ENCODE peak calls at places on chromosomes 13 and 19, in seven cellular contexts. H, N, Y, V, C, X and A are unnamed samples.

GRCh38 chr13:74662895-74663294 is 528.7 kb upstream of the KLF12 start:
- DNase-seq in C (no peak), N (no peak), X (no peak), H (no peak), V (no peak), Y (no peak), A (no peak)

GRCh38 chr13:87884874-87885273 is 213.7 kb downstream of the SLITRK5 start:
- DNase-seq in X (peak), H (no peak), Y (no peak), V (no peak), C (no peak), N (no peak), A (peak)

GRCh38 chr19:18291019-18291524 is 9.7 kb upstream of the JUND start:
- DNase-seq in H (no peak), X (no peak), N (no peak), C (no peak), V (peak), Y (no peak), A (no peak)

GRCh38 chr19:40089462-40089861 is 1.3 kb downstream of the ZNF780A start:
- DNase-seq in N (no peak), X (no peak), H (no peak), Y (no peak), V (peak), C (no peak), A (no peak)

GRCh38 chr13:50543767-50544166 is 299.7 kb downstream of the DLEU7 start:
- DNase-seq in N (no peak), V (no peak), X (no peak), H (no peak), Y (no peak), C (no peak), A (no peak)

GRCh38 chr19:18737954-18738351 is 53.2 kb downstream of the COMP start:
- DNase-seq in Y (no peak), N (peak), C (no peak), H (no peak), X (no peak), V (no peak), A (no peak)

GRCh38 chr13:97568850-97569249 is 134.9 kb downstream of the RAP2A start:
- DNase-seq in N (no peak), V (no peak), H (no peak), Y (no peak), C (no peak), X (no peak), A (no peak)

GRCh38 chr19:57633832-57634131 is 814 bp downstream of the ZNF211 start:
- DNase-seq in N (no peak), C (no peak), X (no peak), V (no peak), H (no peak), Y (no peak), A (no peak)

GRCh38 chr13:31476266-31476665 is 263.1 kb upstream of the RXFP2 start:
- DNase-seq in Y (no peak), V (no peak), C (no peak), N (no peak), X (no peak), H (no peak), A (no peak)

GRCh38 chr13:27125357-27126282 is 46.0 kb downstream of the USP12 start:
- DNase-seq in N (peak), X (no peak), Y (no peak), C (no peak), V (peak), H (peak), A (peak)

GRCh38 chr13:39095500-39095899 is 57.2 kb downstream of the NHLRC3 start:
- DNase-seq in N (no peak), C (no peak), H (no peak), V (no peak), Y (no peak), X (no peak), A (no peak)

GRCh38 chr13:114032121-114032799 is 58.4 kb upstream of the C13orf46 start:
- DNase-seq in Y (no peak), N (peak), X (no peak), C (no peak), H (no peak), V (no peak), A (no peak)

GRCh38 chr13:75901509-75901908 is 265.4 kb downstream of the LMO7 start:
- DNase-seq in V (no peak), C (no peak), H (no peak), X (no peak), N (no peak), Y (no peak), A (no peak)

GRCh38 chr13:114259974-114260373 is 21.4 kb upstream of the UPF3A start:
- DNase-seq in N (no peak), X (no peak), C (no peak), V (no peak), H (no peak), Y (peak), A (no peak)

GRCh38 chr19:55636723-55637122 is 4.1 kb upstream of the ZNF580 start:
- DNase-seq in X (no peak), N (no peak), Y (no peak), H (no peak), C (no peak), V (no peak), A (no peak)

GRCh38 chr19:27833031-27833430 is 1379.9 kb downstream of the UQCRFS1 start:
- DNase-seq in V (no peak), N (no peak), X (no peak), H (no peak), C (no peak), Y (no peak), A (no peak)

GRCh38 chr19:17333611-17334413 is 843 bp downstream of the ANO8 start:
- DNase-seq in N (no peak), C (peak), H (peak), V (peak), X (no peak), Y (peak), A (no peak)

GRCh38 chr19:38658462-38659306 is 11.2 kb downstream of the ACTN4 start:
- DNase-seq in X (no peak), C (peak), V (no peak), Y (no peak), H (no peak), N (peak), A (no peak)

GRCh38 chr13:42102961-42103688 is 54.7 kb downstream of the DGKH start:
- DNase-seq in Y (no peak), X (no peak), C (no peak), V (no peak), N (no peak), H (no peak), A (no peak)

GRCh38 chr19:34222386-34222785 is 32.0 kb upstream of the GARRE1 start:
- DNase-seq in X (no peak), V (no peak), Y (no peak), C (no peak), N (no peak), H (no peak), A (no peak)

GRCh38 chr13:114119196-114119595 is 13.2 kb downstream of the RASA3 start:
- DNase-seq in N (peak), Y (no peak), H (peak), C (no peak), V (no peak), X (no peak), A (no peak)

GRCh38 chr19:2488942-2489731 is 13.2 kb downstream of the GADD45B start:
- DNase-seq in X (no peak), Y (no peak), H (peak), V (no peak), C (no peak), N (no peak), A (no peak)

GRCh38 chr19:52297601-52298358 is 811 bp downstream of the ZNF480 start:
- DNase-seq in H (no peak), N (no peak), C (no peak), V (peak), Y (no peak), X (no peak), A (no peak)

GRCh38 chr19:47697863-47698609 is 15.2 kb upstream of the EHD2 start:
- DNase-seq in V (peak), N (peak), X (peak), C (peak), Y (peak), H (peak), A (peak)

GRCh38 chr19:17058236-17058635 is 17.0 kb downstream of the HAUS8 start:
- DNase-seq in X (no peak), V (no peak), Y (no peak), C (no peak), N (no peak), H (no peak), A (no peak)

GRCh38 chr13:98147521-98147920 is 4.6 kb downstream of the FARP1 start:
- DNase-seq in N (peak), V (no peak), X (no peak), Y (no peak), H (no peak), C (no peak), A (no peak)

GRCh38 chr19:7917292-7918061 is 2.7 kb upstream of the SNAPC2 start:
- DNase-seq in X (no peak), C (no peak), H (peak), Y (no peak), N (no peak), V (no peak), A (no peak)

GRCh38 chr13:34128661-34129060 is 310.7 kb downstream of the RFC3 start:
- DNase-seq in X (no peak), C (no peak), N (no peak), Y (no peak), H (no peak), V (no peak), A (no peak)

GRCh38 chr19:49820125-49820524 is 2.0 kb downstream of the MED25 start:
- DNase-seq in V (peak), C (no peak), Y (no peak), X (no peak), N (no peak), H (no peak), A (no peak)

GRCh38 chr13:23705578-23705977 is 135.4 kb downstream of the TNFRSF19 start:
- DNase-seq in H (no peak), V (no peak), Y (no peak), N (peak), C (no peak), X (no peak), A (no peak)

GRCh38 chr19:39858541-39858940 is 12.4 kb upstream of the FBL start:
- DNase-seq in H (peak), V (peak), N (peak), C (no peak), X (no peak), Y (no peak), A (no peak)

GRCh38 chr13:50679321-50679720 is 164.2 kb downstream of the DLEU7 start:
- DNase-seq in N (no peak), Y (no peak), C (no peak), H (no peak), X (no peak), V (no peak), A (no peak)

GRCh38 chr19:50646074-50646807 is 3.0 kb upstream of the C19orf81 start:
- DNase-seq in N (no peak), C (peak), H (no peak), Y (no peak), V (peak), X (no peak), A (no peak)

GRCh38 chr13:113415825-113416224 is 37.5 kb downstream of the ADPRHL1 start:
- DNase-seq in C (no peak), Y (no peak), N (no peak), H (no peak), V (no peak), X (no peak), A (no peak)

GRCh38 chr13:79320433-79320832 is 85.6 kb downstream of the RBM26 start:
- DNase-seq in H (no peak), C (no peak), N (no peak), X (no peak), V (no peak), Y (no peak), A (no peak)

DNA sequence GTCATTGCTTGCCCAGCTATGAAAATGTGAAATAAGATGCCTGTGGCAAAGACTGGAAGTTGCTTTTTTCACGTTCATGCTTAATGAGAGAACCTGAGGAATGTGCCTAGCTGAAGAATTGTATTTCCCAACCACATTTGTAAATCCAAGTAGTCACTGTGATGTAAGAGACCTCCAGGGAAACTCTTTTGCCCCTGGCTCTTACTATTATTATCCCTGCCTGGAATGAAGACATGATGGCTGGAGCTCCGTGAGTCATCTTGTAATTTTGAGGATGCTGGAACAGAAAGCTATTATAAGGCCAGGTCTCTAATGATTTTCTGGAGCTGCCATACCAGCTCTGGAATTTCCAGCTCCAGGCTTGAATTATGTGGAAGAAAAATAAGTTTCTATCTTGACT is 894.3 kb downstream of the DIAPH3 start:
- DNase-seq in C (no peak), V (no peak), X (no peak), Y (no peak), N (no peak), H (no peak), A (no peak)
- TF ChIP-seq SP1 in C (no peak), V (no peak), X (no peak), Y (no peak), N (no peak), H (no peak), A (no peak)

GRCh38 chr13:40340368-40341085 is 325.9 kb downstream of the FOXO1 start:
- DNase-seq in C (no peak), V (no peak), X (no peak), N (no peak), Y (no peak), H (no peak), A (no peak)
- TF ChIP-seq SP1 in C (no peak), V (no peak), X (no peak), N (no peak), Y (no peak), H (no peak), A (no peak)

GRCh38 chr19:35959040-35959967 is 23.1 kb downstream of the LRFN3 start:
- DNase-seq in N (no peak), H (peak), V (peak), X (no peak), Y (no peak), C (no peak), A (peak)
- TF ChIP-seq SP1 in N (no peak), H (no peak), V (no peak), X (no peak), Y (no peak), C (no peak), A (no peak)

GRCh38 chr13:72726721-72727416 is 560 bp downstream of the MZT1 start:
- DNase-seq in C (peak), H (peak), N (peak), Y (no peak), X (no peak), V (peak), A (peak)
- TF ChIP-seq SP1 in C (no peak), H (no peak), N (no peak), Y (no peak), X (no peak), V (no peak), A (no peak)

GRCh38 chr13:22095794-22096193 is 424.9 kb downstream of the FGF9 start:
- DNase-seq in V (no peak), X (no peak), N (no peak), Y (no peak), H (no peak), C (no peak), A (no peak)
- TF ChIP-seq SP1 in V (no peak), X (no peak), N (no peak), Y (no peak), H (no peak), C (no peak), A (no peak)

DNA sequence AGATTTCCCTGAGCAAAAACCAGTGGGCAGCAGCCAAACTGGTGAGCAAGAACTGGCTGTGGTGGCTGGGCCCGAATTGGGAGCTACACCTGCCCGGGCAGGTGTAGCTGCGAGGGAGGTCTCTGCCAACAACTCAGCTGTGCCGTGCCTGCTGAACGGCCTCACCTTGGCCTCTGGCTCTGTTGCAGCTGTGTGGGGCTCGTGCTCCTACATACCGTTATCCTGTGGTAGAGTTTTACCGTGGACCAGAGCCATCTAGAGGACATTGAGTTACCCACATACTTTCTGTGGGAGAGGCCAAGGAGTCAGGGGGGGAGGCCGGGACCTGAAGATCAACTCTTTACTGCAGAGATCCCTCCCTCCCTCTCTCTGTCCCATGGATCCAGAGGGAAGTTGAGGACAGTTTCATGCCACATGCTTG is 113.2 kb downstream of the TM9SF2 start:
- DNase-seq in X (no peak), H (peak), N (peak), Y (no peak), C (no peak), V (peak), A (no peak)
- TF ChIP-seq SP1 in X (no peak), H (no peak), N (no peak), Y (no peak), C (no peak), V (no peak), A (no peak)

DNA sequence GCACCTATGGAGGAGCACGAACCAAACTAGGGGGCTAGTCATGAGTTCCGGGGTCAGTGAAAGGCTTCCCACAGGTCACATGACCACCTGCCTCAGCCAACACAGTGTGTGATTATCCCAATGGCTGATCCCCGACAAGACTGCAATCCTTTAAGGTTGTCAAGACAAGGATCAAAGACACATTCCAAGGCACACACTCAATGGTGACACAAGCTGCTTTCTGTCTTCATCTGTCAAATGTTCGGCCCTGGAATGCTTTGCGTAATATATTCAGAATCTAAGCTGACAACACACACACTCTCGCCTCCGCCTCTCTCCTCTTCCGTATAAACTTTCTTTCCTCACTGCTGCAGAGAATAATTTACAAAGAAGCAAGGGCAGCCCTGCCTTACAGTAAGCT is 11.7 kb downstream of the RANBP3 start:
- DNase-seq in C (no peak), N (no peak), Y (no peak), H (no peak), V (no peak), X (no peak), A (no peak)
- TF ChIP-seq SP1 in C (no peak), N (no peak), Y (no peak), H (no peak), V (no peak), X (no peak), A (no peak)

GRCh38 chr13:111626371-111627305 is 306.2 kb downstream of the TEX29 start:
- DNase-seq in N (no peak), Y (no peak), X (no peak), V (no peak), C (no peak), H (no peak), A (no peak)
- TF ChIP-seq SP1 in N (no peak), Y (no peak), X (no peak), V (no peak), C (no peak), H (no peak), A (no peak)

GRCh38 chr13:51980918-51981317 is 30.3 kb downstream of the ATP7B start:
- DNase-seq in N (no peak), V (no peak), X (no peak), H (no peak), C (no peak), Y (no peak), A (no peak)
- TF ChIP-seq SP1 in N (no peak), V (no peak), X (no peak), H (no peak), C (no peak), Y (no peak), A (no peak)